ENCODE peak calls at places on chromosomes 4 and X, in eight cellular contexts. B is spleen, F is tibial nerve, G is prostate gland, N is HCT116, P is breast epithelium, W is transverse colon, E is uterus. Y is an unnamed sample.

GRCh38 chrX:8254386-8254785 is 83.3 kb upstream of the VCX2 start:
- DNase-seq in G (no peak), E (no peak), F (no peak), N (no peak), B (no peak), W (no peak), P (no peak), Y (no peak)

GRCh38 chrX:153769158-153769864 is 5.3 kb downstream of the PLXNB3 start:
- DNase-seq in F (no peak), N (no peak), B (peak; percentile 71), E (no peak), W (peak; percentile 5), G (no peak), P (no peak), Y (peak; percentile 49)

GRCh38 chr4:9921326-9921725 is 100.0 kb downstream of the SLC2A9 start:
- DNase-seq in P (no peak), B (no peak), E (no peak), N (no peak), W (no peak), F (no peak), G (no peak), Y (no peak)

GRCh38 chr4:132269303-132269990 is 879.6 kb upstream of the PCDH10 start:
- DNase-seq in G (no peak), W (no peak), B (no peak), F (no peak), N (no peak), E (no peak), P (no peak), Y (no peak)

GRCh38 chr4:120540625-120541024 is 381.9 kb downstream of the PRDM5 start:
- DNase-seq in F (no peak), N (no peak), B (no peak), W (no peak), G (no peak), P (no peak), E (no peak), Y (no peak)

GRCh38 chr4:153418581-153418980 is 47.6 kb upstream of the TMEM131L start:
- DNase-seq in G (no peak), F (no peak), P (no peak), W (no peak), E (no peak), N (no peak), B (no peak), Y (no peak)

GRCh38 chr4:147830987-147831386 is 99.1 kb downstream of the ARHGAP10 start:
- DNase-seq in W (no peak), F (no peak), B (no peak), N (no peak), E (no peak), G (no peak), P (no peak), Y (no peak)

GRCh38 chr4:17580969-17581368 is 4.0 kb downstream of the LAP3 start:
- DNase-seq in W (no peak), P (no peak), E (no peak), B (no peak), G (no peak), N (no peak), F (no peak), Y (no peak)

GRCh38 chrX:136711147-136711546 is 63.2 kb downstream of the CD40LG start:
- DNase-seq in G (peak; percentile 14), P (no peak), N (no peak), B (peak; percentile 76), E (peak; percentile 36), F (peak; percentile 35), W (peak; percentile 39), Y (peak; percentile 31)

GRCh38 chr4:173432430-173432829 is 33.5 kb upstream of the SCRG1 start:
- DNase-seq in W (no peak), B (no peak), E (no peak), F (no peak), N (no peak), P (no peak), G (no peak), Y (no peak)

GRCh38 chr4:163565228-163566040 is 70.9 kb downstream of the TMA16 start:
- DNase-seq in B (no peak), P (no peak), W (no peak), F (no peak), N (no peak), E (no peak), G (no peak), Y (no peak)

GRCh38 chrX:72245461-72246089 is 6.7 kb upstream of the ERCC6L start:
- DNase-seq in E (no peak), F (peak; percentile 19), G (peak; percentile 30), B (no peak), W (peak; percentile 73), P (peak; percentile 26), N (peak; percentile 13), Y (peak; percentile 66)

GRCh38 chr4:41880022-41880837 is 55.0 kb upstream of the TMEM33 start:
- DNase-seq in B (peak; percentile 58), P (no peak), N (no peak), G (no peak), F (no peak), W (no peak), E (no peak), Y (peak; percentile 52)

GRCh38 chr4:38470708-38471262 is 193.2 kb upstream of the KLF3 start:
- DNase-seq in G (no peak), W (no peak), P (no peak), B (no peak), E (no peak), N (no peak), F (no peak), Y (no peak)

GRCh38 chr4:141395246-141395830 is 174.6 kb downstream of the ZNF330 start:
- DNase-seq in G (no peak), W (no peak), F (no peak), N (no peak), B (no peak), P (no peak), E (no peak), Y (no peak)

GRCh38 chr4:150579591-150580234 is 2.2 kb upstream of the MAB21L2 start:
- DNase-seq in P (no peak), E (no peak), B (peak; percentile 73), G (no peak), N (no peak), F (no peak), W (no peak), Y (peak; percentile 82)

GRCh38 chrX:1485033-1485432 is 32.3 kb upstream of the ASMTL start:
- DNase-seq in W (no peak), P (peak; percentile 4), E (no peak), N (no peak), B (peak; percentile 18), G (no peak), F (no peak), Y (no peak)

GRCh38 chrX:129795584-129795983 is 15.8 kb downstream of the SASH3 start:
- DNase-seq in E (no peak), P (no peak), N (no peak), F (no peak), G (no peak), B (no peak), W (no peak), Y (no peak)
- TF ChIP-seq CTCF in E (no peak), P (no peak), N (no peak), F (no peak), G (no peak), B (no peak), W (no peak), Y (no peak)

GRCh38 chr4:168886361-168886760 is 123.7 kb downstream of the CBR4 start:
- DNase-seq in F (no peak), N (peak; percentile 21), W (no peak), E (no peak), B (no peak), P (no peak), G (no peak), Y (no peak)
- H3K4me1 ChIP-seq in F (no peaks in the 10 kb centered on the region), N (peaks cover 2% of the 10 kb centered on the region), W (no peaks in the 10 kb centered on the region), E (peaks cover 6% of the 10 kb centered on the region), B (no peaks in the 10 kb centered on the region), P (no peaks in the 10 kb centered on the region), G (no peaks in the 10 kb centered on the region), Y (no peaks in the 10 kb centered on the region)

GRCh38 chr4:1543561-1543960 is 137.3 kb upstream of the NKX1-1 start:
- DNase-seq in E (no peak), W (no peak), G (no peak), B (no peak), N (no peak), P (no peak), F (no peak), Y (no peak)

GRCh38 chr4:1547131-1547862 is 136.8 kb downstream of the FAM53A start:
- DNase-seq in B (no peak), F (no peak), G (no peak), N (no peak), E (no peak), P (no peak), W (no peak), Y (peak; percentile 38)

GRCh38 chr4:1542516-1543320 is 136.5 kb upstream of the NKX1-1 start:
- DNase-seq in F (no peak), G (no peak), E (no peak), B (no peak), N (no peak), W (no peak), P (no peak), Y (no peak)

GRCh38 chr4:1543976-1544375 is 137.7 kb upstream of the NKX1-1 start:
- DNase-seq in F (no peak), G (no peak), W (no peak), E (no peak), P (no peak), N (no peak), B (no peak), Y (no peak)

DNA sequence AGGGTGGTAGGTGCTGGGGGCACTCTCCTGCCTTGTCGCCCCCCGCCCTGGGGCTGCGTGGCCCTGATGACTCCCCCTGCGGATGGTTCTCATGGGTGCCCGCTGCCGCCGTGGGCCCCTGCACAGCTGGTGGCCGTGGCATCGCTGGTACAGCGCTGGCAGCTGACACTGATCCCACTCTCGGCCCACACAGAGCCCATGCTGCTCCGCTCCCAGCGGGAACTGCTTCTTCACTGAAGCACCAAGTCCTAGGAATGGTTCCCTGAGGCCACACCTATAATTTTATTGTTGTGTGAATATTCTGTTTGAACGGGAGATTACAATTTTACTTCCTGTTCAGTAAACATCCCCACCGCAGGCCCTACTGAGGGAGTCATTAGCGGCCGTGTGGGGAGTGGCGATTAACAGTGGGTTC is 138.6 kb upstream of the NKX1-1 start:
- DNase-seq in P (no peak), E (no peak), W (peak; percentile 61), G (peak; percentile 58), F (no peak), B (no peak), N (no peak), Y (no peak)
- TF ChIP-seq POLR2A in P (no peak), E (no peak), W (peak; percentile 26), G (no peak), F (no peak), B (no peak), N (no peak), Y (no peak)

GRCh38 chrX:49042581-49043219 is 457 bp downstream of the TFE3 start:
- DNase-seq in B (no peak), G (no peak), P (no peak), E (no peak), F (no peak), W (no peak), N (no peak), Y (no peak)

GRCh38 chrX:49040376-49040955 is 2.7 kb downstream of the TFE3 start:
- DNase-seq in G (no peak), N (no peak), E (no peak), P (no peak), W (no peak), B (no peak), F (no peak), Y (no peak)

GRCh38 chrX:49041683-49042529 is 1.3 kb downstream of the TFE3 start:
- DNase-seq in W (no peak), B (no peak), F (peak; percentile 26), E (no peak), G (no peak), P (no peak), N (no peak), Y (no peak)

GRCh38 chrX:49037883-49038475 is 5.2 kb downstream of the TFE3 start:
- DNase-seq in W (no peak), B (no peak), F (no peak), G (no peak), N (no peak), P (no peak), E (no peak), Y (peak; percentile 50)

GRCh38 chrX:49039598-49040375 is 3.4 kb downstream of the TFE3 start:
- DNase-seq in B (peak; percentile 86), W (peak; percentile 66), G (peak; percentile 59), P (peak; percentile 71), E (peak; percentile 89), F (peak; percentile 69), N (peak; percentile 75), Y (no peak)
- TF ChIP-seq CTCF in B (no peak), W (no peak), G (no peak), P (no peak), E (peak; percentile 22), F (peak; percentile 16), N (no peak), Y (no peak)

Y was measured in upper lobe of left lung.